ENCODE peak calls at places on chromosomes 6 and 20, in six cellular contexts. One of them, this sample, is unnamed.

GRCh38 chr6:25899580-25900408 is 25.8 kb upstream of the SLC17A3 start:
- DNase-seq in lower lobe of right lung: no peak
- DNase-seq in endodermal cell: no peak
- DNase-seq in CD8-positive, alpha-beta memory T cell: no peak
- DNase-seq in lung: no peak
- DNase-seq in PC-3: no peak
- DNase-seq in this sample: no peak

GRCh38 chr6:151291145-151292055 is 51.6 kb downstream of the AKAP12 start:
- DNase-seq in lower lobe of right lung: no peak
- DNase-seq in endodermal cell: peak; percentile 56
- DNase-seq in CD8-positive, alpha-beta memory T cell: no peak
- DNase-seq in lung: no peak
- DNase-seq in PC-3: no peak
- DNase-seq in this sample: peak; percentile 24

GRCh38 chr6:54291146-54291545 is 17.1 kb upstream of the TINAG start:
- DNase-seq in lower lobe of right lung: no peak
- DNase-seq in endodermal cell: no peak
- DNase-seq in CD8-positive, alpha-beta memory T cell: no peak
- DNase-seq in lung: no peak
- DNase-seq in PC-3: peak; percentile 66
- DNase-seq in this sample: no peak

GRCh38 chr6:106572436-106572835 is 56.9 kb downstream of the RTN4IP1 start:
- DNase-seq in lower lobe of right lung: no peak
- DNase-seq in endodermal cell: no peak
- DNase-seq in CD8-positive, alpha-beta memory T cell: no peak
- DNase-seq in lung: no peak
- DNase-seq in PC-3: no peak
- DNase-seq in this sample: no peak

GRCh38 chr6:100823041-100823440 is 58.1 kb downstream of the ASCC3 start:
- DNase-seq in lower lobe of right lung: no peak
- DNase-seq in endodermal cell: no peak
- DNase-seq in CD8-positive, alpha-beta memory T cell: no peak
- DNase-seq in lung: no peak
- DNase-seq in PC-3: no peak
- DNase-seq in this sample: no peak

GRCh38 chr6:41538556-41539182 is 7.5 kb upstream of the FOXP4 start:
- DNase-seq in lower lobe of right lung: no peak
- DNase-seq in endodermal cell: no peak
- DNase-seq in CD8-positive, alpha-beta memory T cell: no peak
- DNase-seq in lung: no peak
- DNase-seq in PC-3: no peak
- DNase-seq in this sample: no peak

GRCh38 chr20:51481311-51481997 is 61.1 kb downstream of the NFATC2 start:
- DNase-seq in lower lobe of right lung: no peak
- DNase-seq in endodermal cell: no peak
- DNase-seq in CD8-positive, alpha-beta memory T cell: no peak
- DNase-seq in lung: no peak
- DNase-seq in PC-3: no peak
- DNase-seq in this sample: no peak

GRCh38 chr6:25952535-25952934 is 10.1 kb upstream of the TRIM38 start:
- DNase-seq in lower lobe of right lung: no peak
- DNase-seq in endodermal cell: no peak
- DNase-seq in CD8-positive, alpha-beta memory T cell: no peak
- DNase-seq in lung: no peak
- DNase-seq in PC-3: no peak
- DNase-seq in this sample: no peak

GRCh38 chr6:41071501-41071922 is 644 bp downstream of the OARD1 start:
- DNase-seq in lower lobe of right lung: peak; percentile 87
- DNase-seq in endodermal cell: no peak
- DNase-seq in CD8-positive, alpha-beta memory T cell: no peak
- DNase-seq in lung: no peak
- DNase-seq in PC-3: peak; percentile 82
- DNase-seq in this sample: peak; percentile 85

GRCh38 chr6:143598466-143599080 is 79.2 kb upstream of the PHACTR2 start:
- DNase-seq in lower lobe of right lung: no peak
- DNase-seq in endodermal cell: no peak
- DNase-seq in CD8-positive, alpha-beta memory T cell: no peak
- DNase-seq in lung: no peak
- DNase-seq in PC-3: no peak
- DNase-seq in this sample: no peak

GRCh38 chr6:16345449-16346330 is 107.3 kb downstream of the GMPR start:
- DNase-seq in lower lobe of right lung: no peak
- DNase-seq in endodermal cell: peak; percentile 61
- DNase-seq in CD8-positive, alpha-beta memory T cell: no peak
- DNase-seq in lung: no peak
- DNase-seq in PC-3: peak; percentile 78
- DNase-seq in this sample: no peak

GRCh38 chr20:36542019-36542488 is 735 bp downstream of the MYL9 start:
- DNase-seq in lower lobe of right lung: no peak
- DNase-seq in endodermal cell: peak; percentile 91
- DNase-seq in CD8-positive, alpha-beta memory T cell: no peak
- DNase-seq in lung: no peak
- DNase-seq in PC-3: peak; percentile 16
- DNase-seq in this sample: no peak

GRCh38 chr6:34130870-34131269 is 15.0 kb downstream of the GRM4 start:
- DNase-seq in lower lobe of right lung: no peak
- DNase-seq in endodermal cell: peak; percentile 76
- DNase-seq in CD8-positive, alpha-beta memory T cell: no peak
- DNase-seq in lung: no peak
- DNase-seq in PC-3: no peak
- DNase-seq in this sample: no peak

GRCh38 chr6:114439414-114439813 is 96.6 kb upstream of the HS3ST5 start:
- DNase-seq in lower lobe of right lung: no peak
- DNase-seq in endodermal cell: no peak
- DNase-seq in CD8-positive, alpha-beta memory T cell: no peak
- DNase-seq in lung: no peak
- DNase-seq in PC-3: no peak
- DNase-seq in this sample: no peak

GRCh38 chr6:65896140-65896539 is 189.1 kb upstream of the EYS start:
- DNase-seq in lower lobe of right lung: no peak
- DNase-seq in endodermal cell: no peak
- DNase-seq in CD8-positive, alpha-beta memory T cell: no peak
- DNase-seq in lung: no peak
- DNase-seq in PC-3: no peak
- DNase-seq in this sample: no peak

GRCh38 chr6:16591681-16592549 is 169.3 kb downstream of the ATXN1 start:
- DNase-seq in lower lobe of right lung: no peak
- DNase-seq in endodermal cell: no peak
- DNase-seq in CD8-positive, alpha-beta memory T cell: no peak
- DNase-seq in lung: no peak
- DNase-seq in PC-3: no peak
- DNase-seq in this sample: no peak

GRCh38 chr20:51412333-51412761 is 130.2 kb downstream of the NFATC2 start:
- DNase-seq in lower lobe of right lung: no peak
- DNase-seq in endodermal cell: peak; percentile 65
- DNase-seq in CD8-positive, alpha-beta memory T cell: no peak
- DNase-seq in lung: no peak
- DNase-seq in PC-3: no peak
- DNase-seq in this sample: no peak

GRCh38 chr20:43558412-43559146 is at the start of gene SGK2:
- DNase-seq in lower lobe of right lung: no peak
- DNase-seq in endodermal cell: no peak
- DNase-seq in CD8-positive, alpha-beta memory T cell: no peak
- DNase-seq in lung: peak; percentile 41
- DNase-seq in PC-3: peak; percentile 76
- DNase-seq in this sample: peak; percentile 85

GRCh38 chr20:23493172-23493772 is 2.4 kb downstream of the CST8 start:
- DNase-seq in lower lobe of right lung: no peak
- DNase-seq in endodermal cell: no peak
- DNase-seq in CD8-positive, alpha-beta memory T cell: no peak
- DNase-seq in lung: no peak
- DNase-seq in PC-3: no peak
- DNase-seq in this sample: no peak

GRCh38 chr20:36613974-36614373 is 8.4 kb downstream of the RAB5IF start:
- DNase-seq in lower lobe of right lung: no peak
- DNase-seq in endodermal cell: no peak
- DNase-seq in CD8-positive, alpha-beta memory T cell: no peak
- DNase-seq in lung: peak; percentile 45
- DNase-seq in PC-3: peak; percentile 71
- DNase-seq in this sample: peak; percentile 49

GRCh38 chr20:10710995-10711775 is 37.4 kb upstream of the JAG1 start:
- DNase-seq in lower lobe of right lung: no peak
- DNase-seq in endodermal cell: no peak
- DNase-seq in CD8-positive, alpha-beta memory T cell: no peak
- DNase-seq in lung: no peak
- DNase-seq in PC-3: peak; percentile 55
- DNase-seq in this sample: no peak

GRCh38 chr6:79250107-79250514 is 15.6 kb upstream of the HMGN3 start:
- DNase-seq in lower lobe of right lung: no peak
- DNase-seq in endodermal cell: no peak
- DNase-seq in CD8-positive, alpha-beta memory T cell: no peak
- DNase-seq in lung: no peak
- DNase-seq in PC-3: no peak
- DNase-seq in this sample: no peak

GRCh38 chr20:38730989-38731737 is 6.9 kb downstream of the SLC32A1 start:
- DNase-seq in lower lobe of right lung: peak; percentile 81
- DNase-seq in endodermal cell: peak; percentile 97
- DNase-seq in CD8-positive, alpha-beta memory T cell: peak; percentile 70
- DNase-seq in lung: peak; percentile 60
- DNase-seq in PC-3: peak; percentile 66
- DNase-seq in this sample: peak; percentile 79

GRCh38 chr20:38804682-38805501 is 605 bp upstream of the PPP1R16B start:
- DNase-seq in lower lobe of right lung: peak; percentile 51
- DNase-seq in endodermal cell: peak; percentile 84
- DNase-seq in CD8-positive, alpha-beta memory T cell: peak; percentile 93
- DNase-seq in lung: no peak
- DNase-seq in PC-3: no peak
- DNase-seq in this sample: peak; percentile 80

GRCh38 chr6:29652198-29652584 is 4.7 kb upstream of the MOG start:
- DNase-seq in lower lobe of right lung: no peak
- DNase-seq in endodermal cell: peak; percentile 58
- DNase-seq in CD8-positive, alpha-beta memory T cell: no peak
- DNase-seq in lung: no peak
- DNase-seq in PC-3: no peak
- DNase-seq in this sample: no peak

GRCh38 chr6:138465007-138465645 is 34.2 kb downstream of the NHSL1 start:
- DNase-seq in lower lobe of right lung: no peak
- DNase-seq in endodermal cell: no peak
- DNase-seq in CD8-positive, alpha-beta memory T cell: no peak
- DNase-seq in lung: no peak
- DNase-seq in PC-3: peak; percentile 88
- DNase-seq in this sample: no peak

GRCh38 chr20:14434379-14435136 is 97.1 kb upstream of the FLRT3 start:
- DNase-seq in lower lobe of right lung: no peak
- DNase-seq in endodermal cell: no peak
- DNase-seq in CD8-positive, alpha-beta memory T cell: no peak
- DNase-seq in lung: no peak
- DNase-seq in PC-3: peak; percentile 87
- DNase-seq in this sample: no peak

GRCh38 chr6:16764188-16764950 is 3.1 kb upstream of the ATXN1 start:
- DNase-seq in lower lobe of right lung: no peak
- DNase-seq in endodermal cell: no peak
- DNase-seq in CD8-positive, alpha-beta memory T cell: peak; percentile 17
- DNase-seq in lung: no peak
- DNase-seq in PC-3: peak; percentile 69
- DNase-seq in this sample: no peak

GRCh38 chr6:33959661-33960344 is 156.0 kb upstream of the MLN start:
- DNase-seq in lower lobe of right lung: no peak
- DNase-seq in endodermal cell: no peak
- DNase-seq in CD8-positive, alpha-beta memory T cell: no peak
- DNase-seq in lung: no peak
- DNase-seq in PC-3: peak; percentile 44
- DNase-seq in this sample: no peak

DNA sequence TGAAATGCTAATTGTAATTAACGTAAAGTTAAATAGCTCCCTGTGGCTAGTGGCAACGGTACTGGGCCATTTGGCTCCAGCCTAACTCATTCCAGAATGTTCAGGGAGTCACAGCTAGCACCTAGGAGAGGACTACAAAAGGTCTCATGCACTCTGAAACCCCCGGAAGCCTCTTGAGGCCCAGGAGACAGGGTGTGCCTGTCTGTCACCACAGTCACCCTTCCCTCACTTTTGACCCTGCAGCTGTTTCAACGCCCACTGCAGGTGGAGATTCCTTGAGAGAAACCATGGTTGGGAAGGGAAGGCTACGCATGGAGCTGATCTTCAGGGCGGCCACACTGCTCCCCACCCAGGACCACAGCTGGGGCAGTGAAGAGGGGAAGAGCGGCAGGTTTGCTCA is 58.6 kb downstream of the SULF2 start:
- DNase-seq in lower lobe of right lung: no peak
- DNase-seq in endodermal cell: no peak
- DNase-seq in CD8-positive, alpha-beta memory T cell: no peak
- DNase-seq in lung: no peak
- DNase-seq in PC-3: no peak
- DNase-seq in this sample: no peak
- H3K4me1 ChIP-seq in lower lobe of right lung: peaks cover 16% of the 10 kb centered on the region
- H3K4me1 ChIP-seq in endodermal cell: no peaks in the 10 kb centered on the region
- H3K4me1 ChIP-seq in CD8-positive, alpha-beta memory T cell: peaks cover 38% of the 10 kb centered on the region
- H3K4me1 ChIP-seq in lung: no peaks in the 10 kb centered on the region
- H3K4me1 ChIP-seq in PC-3: peaks cover 12% of the 10 kb centered on the region
- H3K4me1 ChIP-seq in this sample: no peaks in the 10 kb centered on the region

GRCh38 chr6:17965397-17965796 is 22.0 kb downstream of the KIF13A start:
- DNase-seq in lower lobe of right lung: no peak
- DNase-seq in endodermal cell: no peak
- DNase-seq in CD8-positive, alpha-beta memory T cell: no peak
- DNase-seq in lung: no peak
- DNase-seq in PC-3: no peak
- DNase-seq in this sample: no peak

GRCh38 chr6:17967668-17968067 is 19.8 kb downstream of the KIF13A start:
- DNase-seq in lower lobe of right lung: no peak
- DNase-seq in endodermal cell: no peak
- DNase-seq in CD8-positive, alpha-beta memory T cell: no peak
- DNase-seq in lung: no peak
- DNase-seq in PC-3: no peak
- DNase-seq in this sample: no peak

GRCh38 chr6:17962436-17963031 is 24.9 kb downstream of the KIF13A start:
- DNase-seq in lower lobe of right lung: peak; percentile 53
- DNase-seq in endodermal cell: no peak
- DNase-seq in CD8-positive, alpha-beta memory T cell: no peak
- DNase-seq in lung: no peak
- DNase-seq in PC-3: no peak
- DNase-seq in this sample: peak; percentile 31

GRCh38 chr6:17966451-17966850 is 21.0 kb downstream of the KIF13A start:
- DNase-seq in lower lobe of right lung: no peak
- DNase-seq in endodermal cell: no peak
- DNase-seq in CD8-positive, alpha-beta memory T cell: no peak
- DNase-seq in lung: no peak
- DNase-seq in PC-3: no peak
- DNase-seq in this sample: no peak

GRCh38 chr6:17964633-17965032 is 22.8 kb downstream of the KIF13A start:
- DNase-seq in lower lobe of right lung: no peak
- DNase-seq in endodermal cell: no peak
- DNase-seq in CD8-positive, alpha-beta memory T cell: no peak
- DNase-seq in lung: no peak
- DNase-seq in PC-3: no peak
- DNase-seq in this sample: no peak
- H3K4me1 ChIP-seq in lower lobe of right lung: peaks cover 39% of the 10 kb centered on the region
- H3K4me1 ChIP-seq in endodermal cell: no peaks in the 10 kb centered on the region
- H3K4me1 ChIP-seq in CD8-positive, alpha-beta memory T cell: no peaks in the 10 kb centered on the region
- H3K4me1 ChIP-seq in lung: peaks cover 40% of the 10 kb centered on the region
- H3K4me1 ChIP-seq in PC-3: peaks cover 16% of the 10 kb centered on the region
- H3K4me1 ChIP-seq in this sample: no peaks in the 10 kb centered on the region

GRCh38 chr20:24742436-24742835 is 206.6 kb upstream of the CST7 start:
- DNase-seq in lower lobe of right lung: no peak
- DNase-seq in endodermal cell: peak; percentile 34
- DNase-seq in CD8-positive, alpha-beta memory T cell: no peak
- DNase-seq in lung: no peak
- DNase-seq in PC-3: no peak
- DNase-seq in this sample: no peak
- H3K4me1 ChIP-seq in lower lobe of right lung: no peaks in the 10 kb centered on the region
- H3K4me1 ChIP-seq in endodermal cell: no peaks in the 10 kb centered on the region
- H3K4me1 ChIP-seq in CD8-positive, alpha-beta memory T cell: peaks cover 6% of the 10 kb centered on the region
- H3K4me1 ChIP-seq in lung: no peaks in the 10 kb centered on the region
- H3K4me1 ChIP-seq in PC-3: peaks cover 15% of the 10 kb centered on the region
- H3K4me1 ChIP-seq in this sample: peaks cover 5% of the 10 kb centered on the region

GRCh38 chr6:136148523-136148922 is 101.6 kb downstream of the MTFR2 start:
- DNase-seq in lower lobe of right lung: no peak
- DNase-seq in endodermal cell: no peak
- DNase-seq in CD8-positive, alpha-beta memory T cell: no peak
- DNase-seq in lung: no peak
- DNase-seq in PC-3: no peak
- DNase-seq in this sample: no peak
- H3K4me1 ChIP-seq in lower lobe of right lung: no peaks in the 10 kb centered on the region
- H3K4me1 ChIP-seq in endodermal cell: no peaks in the 10 kb centered on the region
- H3K4me1 ChIP-seq in CD8-positive, alpha-beta memory T cell: no peaks in the 10 kb centered on the region
- H3K4me1 ChIP-seq in lung: peaks cover 19% of the 10 kb centered on the region
- H3K4me1 ChIP-seq in PC-3: no peaks in the 10 kb centered on the region
- H3K4me1 ChIP-seq in this sample: no peaks in the 10 kb centered on the region